ENCODE peak calls at places on chromosomes 5 and 9, in five cellular contexts. B, M, Z, S and N are unnamed samples.

GRCh38 chr5:150386024-150386855 is 26.5 kb downstream of the CD74 start:
- DNase-seq in B (no peak), M (no peak), Z (no peak), S (no peak), N (no peak)

GRCh38 chr5:32916648-32917047 is 205.5 kb downstream of the NPR3 start:
- DNase-seq in B (peak; percentile 2), M (no peak), Z (peak; percentile 33), S (peak; percentile 57), N (peak; percentile 32)

GRCh38 chr9:92147030-92147853 is 32.0 kb upstream of the SPTLC1 start:
- DNase-seq in B (peak; percentile 86), M (no peak), Z (no peak), S (no peak), N (peak; percentile 54)

GRCh38 chr9:120099064-120099463 is 480.9 kb downstream of the CDK5RAP2 start:
- DNase-seq in B (peak; percentile 32), M (no peak), Z (no peak), S (no peak), N (no peak)

GRCh38 chr5:106367281-106367680 is 1303.5 kb downstream of the EFNA5 start:
- DNase-seq in B (no peak), M (no peak), Z (no peak), S (no peak), N (no peak)

GRCh38 chr9:127608104-127608966 is 3.7 kb upstream of the STXBP1 start:
- DNase-seq in B (peak; percentile 80), M (no peak), Z (peak; percentile 66), S (peak; percentile 90), N (peak; percentile 73)

GRCh38 chr9:89278997-89279739 is 31.8 kb upstream of the CKS2 start:
- DNase-seq in B (peak; percentile 33), M (no peak), Z (peak; percentile 45), S (no peak), N (peak; percentile 36)

GRCh38 chr9:31323726-31324444 is 1060.6 kb upstream of the ACO1 start:
- DNase-seq in B (no peak), M (no peak), Z (no peak), S (no peak), N (no peak)

GRCh38 chr5:137575211-137575610 is 76.1 kb upstream of the SPOCK1 start:
- DNase-seq in B (no peak), M (no peak), Z (no peak), S (no peak), N (no peak)

GRCh38 chr5:106376522-106376921 is 1294.2 kb downstream of the EFNA5 start:
- DNase-seq in B (no peak), M (no peak), Z (no peak), S (no peak), N (no peak)

GRCh38 chr9:133154097-133154989 is 9.4 kb downstream of the GBGT1 start:
- DNase-seq in B (peak; percentile 49), M (no peak), Z (no peak), S (no peak), N (no peak)

GRCh38 chr5:10465726-10466125 is 24.0 kb downstream of the ROPN1L start:
- DNase-seq in B (no peak), M (no peak), Z (no peak), S (no peak), N (no peak)

GRCh38 chr9:33106827-33107621 is 30.6 kb upstream of the SMU1 start:
- DNase-seq in B (peak; percentile 22), M (no peak), Z (no peak), S (no peak), N (no peak)

GRCh38 chr9:34125681-34126206 is 754 bp downstream of the DCAF12 start:
- DNase-seq in B (peak; percentile 44), M (no peak), Z (peak; percentile 21), S (peak; percentile 53), N (no peak)

GRCh38 chr9:1701113-1701512 is 314.0 kb upstream of the SMARCA2 start:
- DNase-seq in B (no peak), M (no peak), Z (no peak), S (no peak), N (no peak)

GRCh38 chr9:37935106-37935505 is 31.2 kb upstream of the SLC25A51 start:
- DNase-seq in B (no peak), M (no peak), Z (no peak), S (no peak), N (no peak)

GRCh38 chr5:142242272-142242671 is 82.5 kb downstream of the SPRY4 start:
- DNase-seq in B (no peak), M (no peak), Z (no peak), S (no peak), N (no peak)

GRCh38 chr9:136122425-136123383 is 4.0 kb upstream of the TMEM250 start:
- DNase-seq in B (peak; percentile 81), M (no peak), Z (peak; percentile 32), S (peak; percentile 92), N (no peak)

GRCh38 chr5:37667430-37667829 is 172.4 kb downstream of the GDNF start:
- DNase-seq in B (no peak), M (no peak), Z (no peak), S (no peak), N (no peak)

GRCh38 chr9:87950765-87951488 is 23.4 kb downstream of the CDK20 start:
- DNase-seq in B (peak; percentile 31), M (no peak), Z (peak; percentile 22), S (peak; percentile 57), N (peak; percentile 28)

GRCh38 chr9:14547245-14548060 is 145.8 kb downstream of the ZDHHC21 start:
- DNase-seq in B (no peak), M (no peak), Z (no peak), S (peak; percentile 72), N (no peak)

GRCh38 chr5:120954255-120954654 is 490.2 kb downstream of the PRR16 start:
- DNase-seq in B (no peak), M (no peak), Z (no peak), S (no peak), N (no peak)

GRCh38 chr5:45695680-45696093 is 493 bp downstream of the HCN1 start:
- DNase-seq in B (no peak), M (no peak), Z (no peak), S (peak; percentile 69), N (no peak)

GRCh38 chr9:3963266-3964019 is 336.4 kb downstream of the GLIS3 start:
- DNase-seq in B (no peak), M (no peak), Z (no peak), S (no peak), N (no peak)

GRCh38 chr9:95089916-95090791 is 227.4 kb downstream of the FANCC start:
- DNase-seq in B (no peak), M (no peak), Z (no peak), S (no peak), N (no peak)

GRCh38 chr9:77864096-77864889 is 167.3 kb downstream of the GNAQ start:
- DNase-seq in B (no peak), M (no peak), Z (no peak), S (no peak), N (no peak)

GRCh38 chr9:38000332-38000731 is 68.7 kb downstream of the SHB start:
- DNase-seq in B (no peak), M (no peak), Z (no peak), S (peak; percentile 71), N (no peak)

GRCh38 chr9:80881946-80882345 is 807.4 kb downstream of the TLE1 start:
- DNase-seq in B (no peak), M (no peak), Z (no peak), S (peak; percentile 48), N (no peak)
- TF ChIP-seq ATF3 in B (no peak), M (no peak), Z (no peak), S (no peak), N (no peak)

GRCh38 chr9:126471084-126471611 is 142.6 kb upstream of the LMX1B start:
- DNase-seq in B (no peak), M (peak; percentile 52), Z (no peak), S (no peak), N (no peak)
- TF ChIP-seq SIN3A in B (no peak), M (no peak), Z (no peak), S (no peak), N (no peak)

GRCh38 chr5:1150866-1151265 is 39.0 kb upstream of the SLC12A7 start:
- DNase-seq in B (no peak), M (no peak), Z (no peak), S (no peak), N (no peak)

GRCh38 chr5:1152156-1152555 is 40.3 kb upstream of the SLC12A7 start:
- DNase-seq in B (no peak), M (no peak), Z (no peak), S (no peak), N (no peak)

GRCh38 chr5:1151316-1151715 is 39.5 kb upstream of the SLC12A7 start:
- DNase-seq in B (no peak), M (no peak), Z (no peak), S (no peak), N (no peak)

GRCh38 chr5:1153428-1153827 is 41.6 kb upstream of the SLC12A7 start:
- DNase-seq in B (no peak), M (no peak), Z (no peak), S (no peak), N (no peak)

GRCh38 chr5:1152771-1153282 is 41.0 kb upstream of the SLC12A7 start:
- DNase-seq in B (no peak), M (no peak), Z (no peak), S (no peak), N (no peak)
- TF ChIP-seq CEBPB in B (no peak), M (no peak), Z (no peak), S (no peak), N (no peak)

DNA sequence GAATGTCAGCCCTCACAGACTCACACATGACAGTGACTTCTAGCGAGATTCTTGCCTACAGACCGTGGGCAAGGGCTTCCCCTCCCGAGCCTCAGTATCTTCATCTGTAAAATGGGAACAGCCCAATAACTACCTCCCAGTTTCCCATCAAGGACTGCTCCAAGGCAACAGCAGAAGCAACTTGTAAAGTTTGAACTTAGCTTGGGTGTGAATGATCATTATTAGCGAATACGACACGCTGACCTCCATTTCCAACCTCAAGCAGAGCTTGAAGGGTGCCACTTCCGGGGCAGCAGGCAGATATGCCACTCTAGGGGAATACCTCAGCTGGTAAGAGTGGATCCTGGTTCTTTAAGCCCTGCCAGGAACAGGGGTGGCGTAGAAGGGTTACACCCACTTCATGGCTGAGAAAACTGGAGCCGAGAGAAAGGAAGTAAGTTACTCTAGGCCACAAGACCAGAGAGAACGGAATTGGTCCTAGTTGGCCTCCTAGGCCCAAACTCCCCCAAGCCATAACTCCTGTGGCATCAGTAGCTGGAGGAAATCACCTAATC is 2.0 kb downstream of the RNF44 start:
- DNase-seq in B (no peak), M (peak; percentile 46), Z (no peak), S (no peak), N (no peak)
- TF ChIP-seq ATF3 in B (no peak), M (no peak), Z (no peak), S (no peak), N (no peak)

DNA sequence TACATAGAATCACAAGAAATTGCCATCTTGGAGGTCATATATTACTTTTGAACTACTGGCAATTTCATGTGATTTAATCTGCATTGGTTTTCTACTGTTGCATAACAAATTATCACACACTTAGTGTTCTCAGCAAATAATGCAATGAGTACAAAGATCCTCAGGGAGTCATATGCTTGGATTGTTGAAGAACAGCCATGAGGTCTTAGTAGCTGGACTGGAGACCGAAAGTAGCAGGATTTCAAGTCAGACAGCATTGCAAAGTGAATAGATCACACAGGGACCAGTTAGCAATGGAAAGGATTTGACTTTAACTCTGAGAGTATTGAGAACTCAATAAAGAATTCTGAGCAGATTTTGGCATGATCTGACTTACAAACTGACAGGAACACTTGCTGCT is 32.2 kb upstream of the FRMD3 start:
- DNase-seq in B (no peak), M (no peak), Z (no peak), S (no peak), N (no peak)
- TF ChIP-seq SIN3A in B (no peak), M (no peak), Z (no peak), S (no peak), N (no peak)